ENCODE peak calls at places on chromosomes 12 and 14, in six cellular contexts. One of them, this sample, is unnamed.
A peak's percentile ranks its signal among the peaks of the same experiment; 100 is the strongest.

GRCh38 chr12:54206807-54207206 is 18.0 kb upstream of the SMUG1 start:
- DNase-seq in uterus: no peak
- DNase-seq in lung: no peak
- DNase-seq in hepatocyte: no peak
- DNase-seq in pancreas: no peak
- DNase-seq in CD4-positive, CD25-positive, alpha-beta regulatory T cell: no peak
- DNase-seq in this sample: no peak

GRCh38 chr14:57390806-57391562 is 598 bp downstream of the NAA30 start:
- DNase-seq in lung: no peak
- DNase-seq in uterus: peak; percentile 14
- DNase-seq in CD4-positive, CD25-positive, alpha-beta regulatory T cell: no peak
- DNase-seq in pancreas: peak; percentile 41
- DNase-seq in hepatocyte: peak; percentile 57
- DNase-seq in this sample: no peak

GRCh38 chr14:61573748-61574513 is 121.4 kb upstream of the HIF1A start:
- DNase-seq in lung: no peak
- DNase-seq in CD4-positive, CD25-positive, alpha-beta regulatory T cell: no peak
- DNase-seq in pancreas: peak; percentile 4
- DNase-seq in uterus: no peak
- DNase-seq in hepatocyte: no peak
- DNase-seq in this sample: peak; percentile 93

GRCh38 chr14:21241218-21241819 is 27.9 kb downstream of the HNRNPC start:
- DNase-seq in CD4-positive, CD25-positive, alpha-beta regulatory T cell: no peak
- DNase-seq in pancreas: no peak
- DNase-seq in lung: no peak
- DNase-seq in uterus: no peak
- DNase-seq in hepatocyte: peak; percentile 21
- DNase-seq in this sample: no peak

GRCh38 chr14:30375280-30375892 is 183.6 kb upstream of the G2E3 start:
- DNase-seq in uterus: peak; percentile 32
- DNase-seq in CD4-positive, CD25-positive, alpha-beta regulatory T cell: peak; percentile 19
- DNase-seq in hepatocyte: peak; percentile 71
- DNase-seq in pancreas: peak; percentile 49
- DNase-seq in lung: peak; percentile 35
- DNase-seq in this sample: no peak

GRCh38 chr14:91354979-91355685 is 62.5 kb downstream of the CCDC88C start:
- DNase-seq in CD4-positive, CD25-positive, alpha-beta regulatory T cell: no peak
- DNase-seq in lung: no peak
- DNase-seq in uterus: no peak
- DNase-seq in hepatocyte: no peak
- DNase-seq in pancreas: no peak
- DNase-seq in this sample: no peak

GRCh38 chr12:15206338-15206737 is 14.9 kb downstream of the RERG start:
- DNase-seq in hepatocyte: no peak
- DNase-seq in uterus: no peak
- DNase-seq in CD4-positive, CD25-positive, alpha-beta regulatory T cell: no peak
- DNase-seq in pancreas: no peak
- DNase-seq in lung: no peak
- DNase-seq in this sample: no peak

GRCh38 chr12:51323317-51323960 is 535 bp downstream of the BIN2 start:
- DNase-seq in uterus: no peak
- DNase-seq in CD4-positive, CD25-positive, alpha-beta regulatory T cell: peak; percentile 43
- DNase-seq in lung: no peak
- DNase-seq in hepatocyte: no peak
- DNase-seq in pancreas: no peak
- DNase-seq in this sample: no peak

GRCh38 chr14:69624131-69624530 is 12.7 kb downstream of the SUSD6 start:
- DNase-seq in CD4-positive, CD25-positive, alpha-beta regulatory T cell: no peak
- DNase-seq in uterus: no peak
- DNase-seq in lung: no peak
- DNase-seq in hepatocyte: no peak
- DNase-seq in pancreas: no peak
- DNase-seq in this sample: no peak

GRCh38 chr14:69626132-69626500 is 14.7 kb downstream of the SUSD6 start:
- DNase-seq in hepatocyte: no peak
- DNase-seq in lung: no peak
- DNase-seq in CD4-positive, CD25-positive, alpha-beta regulatory T cell: no peak
- DNase-seq in uterus: no peak
- DNase-seq in pancreas: no peak
- DNase-seq in this sample: no peak

GRCh38 chr14:69620981-69621380 is 9.6 kb downstream of the SUSD6 start:
- DNase-seq in lung: no peak
- DNase-seq in hepatocyte: no peak
- DNase-seq in uterus: no peak
- DNase-seq in CD4-positive, CD25-positive, alpha-beta regulatory T cell: no peak
- DNase-seq in pancreas: no peak
- DNase-seq in this sample: no peak

GRCh38 chr14:69629225-69630127 is 18.1 kb downstream of the SUSD6 start:
- DNase-seq in CD4-positive, CD25-positive, alpha-beta regulatory T cell: no peak
- DNase-seq in pancreas: no peak
- DNase-seq in lung: no peak
- DNase-seq in uterus: no peak
- DNase-seq in hepatocyte: no peak
- DNase-seq in this sample: no peak

DNA sequence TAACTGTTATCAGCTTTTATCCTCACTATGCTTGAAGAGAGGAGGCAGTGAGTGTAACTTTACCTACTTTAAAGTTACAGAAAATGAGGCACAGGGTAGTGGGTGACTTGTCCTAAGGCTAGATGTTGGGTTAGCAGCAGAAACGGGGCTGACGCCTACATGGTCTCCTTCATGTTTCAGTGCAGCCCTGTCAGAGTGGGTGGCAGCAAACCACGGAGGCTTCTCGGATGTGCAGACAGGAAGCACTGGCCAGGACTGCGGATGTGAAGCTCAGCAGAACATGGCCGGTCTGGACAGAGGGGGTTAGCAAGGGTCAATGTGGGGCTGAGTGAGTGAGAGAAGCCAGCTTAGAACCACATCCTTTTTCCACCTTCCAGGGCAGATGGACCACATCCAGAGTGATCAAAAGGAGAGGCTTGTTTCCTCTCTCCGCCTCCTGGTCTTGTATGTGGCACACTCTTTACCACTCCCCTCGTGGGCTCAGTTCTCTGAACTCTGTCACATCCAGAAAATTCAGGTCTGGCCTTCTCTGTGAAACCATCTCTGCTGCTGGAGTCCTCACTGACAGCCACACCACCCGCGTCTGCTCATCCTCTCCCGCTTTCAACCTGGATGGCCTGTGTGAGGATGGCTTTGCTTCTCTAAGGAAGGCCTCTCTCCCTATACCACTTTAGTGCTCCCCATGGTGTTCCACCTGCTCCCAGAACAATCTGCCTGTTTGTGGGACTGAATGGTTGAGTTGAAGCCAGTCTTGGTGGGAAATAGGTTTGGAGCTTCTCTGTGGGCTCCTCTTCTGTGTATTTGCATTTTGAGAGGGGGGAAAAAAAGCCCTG is 14.1 kb downstream of the SUSD6 start:
- DNase-seq in lung: peak; percentile 58
- DNase-seq in uterus: peak; percentile 25
- DNase-seq in pancreas: peak; percentile 55
- DNase-seq in hepatocyte: no peak
- DNase-seq in CD4-positive, CD25-positive, alpha-beta regulatory T cell: peak; percentile 37
- DNase-seq in this sample: no peak
- H3K4me1 ChIP-seq in lung: peaks cover 31% of the 10 kb centered on the region
- H3K4me1 ChIP-seq in uterus: no peaks in the 10 kb centered on the region
- H3K4me1 ChIP-seq in pancreas: peaks cover 8% of the 10 kb centered on the region
- H3K4me1 ChIP-seq in hepatocyte: peaks cover 8% of the 10 kb centered on the region
- H3K4me1 ChIP-seq in CD4-positive, CD25-positive, alpha-beta regulatory T cell: peaks cover 81% of the 10 kb centered on the region
- H3K4me1 ChIP-seq in this sample: peaks cover 84% of the 10 kb centered on the region

GRCh38 chr12:122840580-122841513 is 5.6 kb downstream of the HIP1R start:
- DNase-seq in CD4-positive, CD25-positive, alpha-beta regulatory T cell: no peak
- DNase-seq in hepatocyte: no peak
- DNase-seq in lung: no peak
- DNase-seq in pancreas: no peak
- DNase-seq in uterus: no peak
- DNase-seq in this sample: no peak
- H3K4me1 ChIP-seq in CD4-positive, CD25-positive, alpha-beta regulatory T cell: peaks cover 11% of the 10 kb centered on the region
- H3K4me1 ChIP-seq in hepatocyte: peaks cover 12% of the 10 kb centered on the region
- H3K4me1 ChIP-seq in lung: no peaks in the 10 kb centered on the region
- H3K4me1 ChIP-seq in pancreas: peaks cover 54% of the 10 kb centered on the region
- H3K4me1 ChIP-seq in uterus: no peaks in the 10 kb centered on the region
- H3K4me1 ChIP-seq in this sample: peaks cover 66% of the 10 kb centered on the region

GRCh38 chr14:93041002-93041401 is 74.7 kb downstream of the ITPK1 start:
- DNase-seq in CD4-positive, CD25-positive, alpha-beta regulatory T cell: no peak
- DNase-seq in uterus: no peak
- DNase-seq in hepatocyte: no peak
- DNase-seq in lung: no peak
- DNase-seq in pancreas: no peak
- DNase-seq in this sample: no peak
- H3K4me1 ChIP-seq in CD4-positive, CD25-positive, alpha-beta regulatory T cell: peaks cover 7% of the 10 kb centered on the region
- H3K4me1 ChIP-seq in uterus: peaks cover 7% of the 10 kb centered on the region
- H3K4me1 ChIP-seq in hepatocyte: peaks cover 69% of the 10 kb centered on the region
- H3K4me1 ChIP-seq in lung: peaks cover 25% of the 10 kb centered on the region
- H3K4me1 ChIP-seq in pancreas: peaks cover 37% of the 10 kb centered on the region
- H3K4me1 ChIP-seq in this sample: peaks cover 81% of the 10 kb centered on the region

GRCh38 chr12:3722368-3722767 is 30.5 kb downstream of the CRACR2A start:
- DNase-seq in pancreas: no peak
- DNase-seq in lung: no peak
- DNase-seq in uterus: no peak
- DNase-seq in hepatocyte: no peak
- DNase-seq in CD4-positive, CD25-positive, alpha-beta regulatory T cell: no peak
- DNase-seq in this sample: no peak

GRCh38 chr12:3715999-3716398 is 36.9 kb downstream of the CRACR2A start:
- DNase-seq in CD4-positive, CD25-positive, alpha-beta regulatory T cell: no peak
- DNase-seq in pancreas: no peak
- DNase-seq in hepatocyte: no peak
- DNase-seq in lung: no peak
- DNase-seq in uterus: no peak
- DNase-seq in this sample: no peak

GRCh38 chr12:3717283-3717974 is 35.5 kb downstream of the CRACR2A start:
- DNase-seq in pancreas: no peak
- DNase-seq in uterus: no peak
- DNase-seq in hepatocyte: peak; percentile 47
- DNase-seq in lung: no peak
- DNase-seq in CD4-positive, CD25-positive, alpha-beta regulatory T cell: no peak
- DNase-seq in this sample: no peak

GRCh38 chr12:3720772-3721171 is 32.1 kb downstream of the CRACR2A start:
- DNase-seq in CD4-positive, CD25-positive, alpha-beta regulatory T cell: no peak
- DNase-seq in lung: no peak
- DNase-seq in pancreas: no peak
- DNase-seq in uterus: no peak
- DNase-seq in hepatocyte: no peak
- DNase-seq in this sample: no peak

DNA sequence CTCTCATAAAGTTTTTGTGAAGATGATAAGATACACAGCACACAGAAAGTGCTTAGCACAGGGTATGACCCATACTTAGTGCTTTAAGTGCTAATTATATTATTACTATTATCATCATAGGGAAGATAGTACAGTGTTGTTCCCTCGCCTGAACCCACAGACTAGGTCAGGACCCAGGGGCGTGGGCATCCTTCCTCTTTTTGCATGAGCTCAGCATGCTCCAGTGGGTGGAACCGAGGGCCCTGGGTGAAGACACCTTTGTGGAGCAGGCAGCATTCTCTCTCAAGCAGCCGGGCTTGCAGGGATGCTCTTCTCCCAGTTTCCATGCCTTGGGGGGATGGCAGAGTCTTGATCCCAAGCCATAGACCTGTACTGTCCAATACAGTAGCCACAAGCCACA is 34.8 kb downstream of the CRACR2A start:
- DNase-seq in hepatocyte: no peak
- DNase-seq in pancreas: no peak
- DNase-seq in CD4-positive, CD25-positive, alpha-beta regulatory T cell: no peak
- DNase-seq in uterus: no peak
- DNase-seq in lung: peak; percentile 45
- DNase-seq in this sample: no peak
- H3K4me1 ChIP-seq in hepatocyte: no peaks in the 10 kb centered on the region
- H3K4me1 ChIP-seq in pancreas: no peaks in the 10 kb centered on the region
- H3K4me1 ChIP-seq in CD4-positive, CD25-positive, alpha-beta regulatory T cell: no peaks in the 10 kb centered on the region
- H3K4me1 ChIP-seq in uterus: no peaks in the 10 kb centered on the region
- H3K4me1 ChIP-seq in lung: no peaks in the 10 kb centered on the region
- H3K4me1 ChIP-seq in this sample: no peaks in the 10 kb centered on the region

GRCh38 chr12:95940514-95940913 is 1.9 kb downstream of the CCDC38 start:
- DNase-seq in pancreas: no peak
- DNase-seq in CD4-positive, CD25-positive, alpha-beta regulatory T cell: no peak
- DNase-seq in lung: no peak
- DNase-seq in uterus: no peak
- DNase-seq in hepatocyte: no peak
- DNase-seq in this sample: no peak
- H3K4me1 ChIP-seq in pancreas: no peaks in the 10 kb centered on the region
- H3K4me1 ChIP-seq in CD4-positive, CD25-positive, alpha-beta regulatory T cell: peaks cover 12% of the 10 kb centered on the region
- H3K4me1 ChIP-seq in lung: no peaks in the 10 kb centered on the region
- H3K4me1 ChIP-seq in uterus: no peaks in the 10 kb centered on the region
- H3K4me1 ChIP-seq in hepatocyte: no peaks in the 10 kb centered on the region
- H3K4me1 ChIP-seq in this sample: peaks cover 6% of the 10 kb centered on the region

GRCh38 chr14:105201928-105202513 is 20.9 kb upstream of the NUDT14 start:
- DNase-seq in pancreas: no peak
- DNase-seq in lung: no peak
- DNase-seq in CD4-positive, CD25-positive, alpha-beta regulatory T cell: no peak
- DNase-seq in uterus: no peak
- DNase-seq in hepatocyte: no peak
- DNase-seq in this sample: no peak
- H3K4me1 ChIP-seq in pancreas: peaks cover 14% of the 10 kb centered on the region
- H3K4me1 ChIP-seq in lung: no peaks in the 10 kb centered on the region
- H3K4me1 ChIP-seq in CD4-positive, CD25-positive, alpha-beta regulatory T cell: peaks cover 12% of the 10 kb centered on the region
- H3K4me1 ChIP-seq in uterus: no peaks in the 10 kb centered on the region
- H3K4me1 ChIP-seq in hepatocyte: peaks cover 10% of the 10 kb centered on the region
- H3K4me1 ChIP-seq in this sample: peaks cover 54% of the 10 kb centered on the region

This sample was measured in vagina.